ENCODE peak calls at places on chromosomes 2 and 18, in nine cellular contexts. C, D, R, Q, H, E, S, W and Y are unnamed samples.

GRCh38 chr18:66575263-66575662 is 28.6 kb downstream of the CDH19 start:
- DNase-seq in D (no peak), R (no peak), Q (no peak), S (no peak), E (no peak), W (no peak), C (no peak), H (no peak), Y (no peak)

GRCh38 chr18:76958692-76959341 is 136.5 kb downstream of the ZNF236 start:
- DNase-seq in R (no peak), W (no peak), E (no peak), D (no peak), S (no peak), Q (no peak), C (no peak), H (no peak), Y (no peak)

GRCh38 chr18:61400714-61401113 is 67.5 kb downstream of the CDH20 start:
- DNase-seq in R (no peak), S (no peak), H (no peak), Q (no peak), W (no peak), C (no peak), D (no peak), E (no peak), Y (no peak)

GRCh38 chr18:58870130-58870529 is 5.5 kb downstream of the ZNF532 start:
- DNase-seq in E (no peak), H (no peak), C (no peak), W (no peak), Q (no peak), D (no peak), R (peak), S (no peak), Y (no peak)

GRCh38 chr2:111139637-111140317 is 19.1 kb downstream of the BCL2L11 start:
- DNase-seq in C (no peak), Q (no peak), R (no peak), E (no peak), H (no peak), D (no peak), S (no peak), W (peak), Y (no peak)

GRCh38 chr2:233209117-233209977 is 42.1 kb upstream of the ATG16L1 start:
- DNase-seq in R (no peak), H (no peak), W (no peak), E (no peak), Q (peak), C (no peak), D (peak), S (no peak), Y (no peak)

GRCh38 chr2:84458436-84459027 is 548 bp downstream of the SUCLG1 start:
- DNase-seq in W (no peak), C (no peak), Q (no peak), R (peak), E (no peak), D (no peak), S (no peak), H (no peak), Y (peak)

GRCh38 chr2:5740853-5741252 is 48.7 kb downstream of the SOX11 start:
- DNase-seq in D (no peak), H (no peak), W (no peak), S (no peak), Q (no peak), E (no peak), C (no peak), R (no peak), Y (no peak)

GRCh38 chr2:95316466-95317122 is 19.4 kb downstream of the KCNIP3 start:
- DNase-seq in Q (no peak), E (no peak), H (no peak), R (no peak), W (no peak), D (no peak), S (peak), C (no peak), Y (no peak)

GRCh38 chr2:8086342-8086741 is 595.5 kb upstream of the ID2 start:
- DNase-seq in D (no peak), C (no peak), Q (no peak), H (no peak), R (no peak), E (no peak), W (no peak), S (no peak), Y (no peak)

GRCh38 chr2:23904692-23905091 is 22.2 kb downstream of the ATAD2B start:
- DNase-seq in W (no peak), E (no peak), D (no peak), H (no peak), Q (no peak), R (no peak), C (no peak), S (no peak), Y (no peak)

GRCh38 chr2:8608411-8608954 is 73.4 kb upstream of the ID2 start:
- DNase-seq in R (no peak), H (no peak), D (no peak), S (no peak), Q (no peak), C (no peak), E (peak), W (no peak), Y (no peak)

GRCh38 chr2:149104221-149104620 is 65.7 kb downstream of the LYPD6B start:
- DNase-seq in H (no peak), R (no peak), S (no peak), W (no peak), C (no peak), E (no peak), Q (no peak), D (no peak), Y (no peak)

GRCh38 chr18:9973461-9973860 is 59.6 kb downstream of the VAPA start:
- DNase-seq in D (no peak), Q (no peak), S (no peak), C (no peak), H (no peak), R (no peak), W (no peak), E (no peak), Y (no peak)

GRCh38 chr2:33126552-33126951 is 179.8 kb downstream of the LTBP1 start:
- DNase-seq in D (no peak), C (no peak), Q (peak), W (no peak), H (no peak), S (no peak), E (no peak), R (no peak), Y (no peak)

GRCh38 chr18:58785171-58785805 is 79.4 kb upstream of the ZNF532 start:
- DNase-seq in C (no peak), D (no peak), W (peak), S (no peak), H (peak), E (no peak), Q (no peak), R (no peak), Y (no peak)

GRCh38 chr18:79597176-79598045 is 82.2 kb upstream of the CTDP1 start:
- DNase-seq in W (no peak), D (no peak), C (no peak), S (no peak), H (no peak), E (no peak), Q (no peak), R (peak), Y (no peak)

GRCh38 chr2:181471227-181471626 is 14.0 kb downstream of the ITGA4 start:
- DNase-seq in Q (no peak), E (no peak), C (no peak), D (no peak), W (no peak), S (no peak), H (no peak), R (no peak), Y (no peak)

GRCh38 chr2:148974126-148974525 is 64.4 kb upstream of the LYPD6B start:
- DNase-seq in S (no peak), R (no peak), C (no peak), E (no peak), H (no peak), D (no peak), W (no peak), Q (peak), Y (no peak)

GRCh38 chr2:177756346-177756745 is 316.2 kb downstream of the PDE11A start:
- DNase-seq in W (no peak), Q (no peak), D (no peak), S (no peak), E (no peak), H (no peak), C (no peak), R (no peak), Y (no peak)

GRCh38 chr2:16546128-16546754 is 119.4 kb downstream of the CYRIA start:
- DNase-seq in D (peak), W (no peak), E (no peak), Q (peak), H (no peak), R (no peak), C (no peak), S (no peak), Y (no peak)

GRCh38 chr2:199975297-199975895 is 20.0 kb downstream of the MAIP1 start:
- DNase-seq in D (no peak), S (no peak), R (no peak), E (no peak), H (no peak), C (no peak), Q (no peak), W (no peak), Y (no peak)

GRCh38 chr18:35577045-35577848 is 4.3 kb upstream of the GALNT1 start:
- DNase-seq in W (no peak), R (no peak), E (peak), Q (no peak), D (no peak), H (no peak), S (no peak), C (no peak), Y (no peak)

GRCh38 chr18:57353940-57354461 is 1.6 kb downstream of the ST8SIA3 start:
- DNase-seq in D (no peak), E (no peak), W (no peak), Q (peak), H (no peak), C (peak), S (no peak), R (no peak), Y (peak)

GRCh38 chr18:4455113-4455811 is at the start of gene DLGAP1:
- DNase-seq in S (no peak), E (no peak), W (peak), H (no peak), Q (peak), C (no peak), D (no peak), R (peak), Y (no peak)

GRCh38 chr2:211114826-211115450 is 558.5 kb downstream of the CPS1 start:
- DNase-seq in Q (no peak), C (no peak), E (no peak), D (no peak), R (no peak), S (no peak), W (no peak), H (no peak), Y (no peak)

GRCh38 chr2:122643725-122644329 is 888.4 kb downstream of the TSN start:
- DNase-seq in S (peak), D (peak), R (no peak), W (no peak), E (no peak), C (no peak), H (peak), Q (no peak), Y (no peak)

GRCh38 chr2:230090978-230091377 is 22.3 kb upstream of the SLC16A14 start:
- DNase-seq in C (no peak), S (no peak), Q (no peak), E (no peak), H (no peak), D (no peak), W (no peak), R (no peak), Y (no peak)

GRCh38 chr18:55419939-55420664 is 167.9 kb downstream of the TCF4 start:
- DNase-seq in C (no peak), Q (no peak), W (no peak), E (no peak), S (no peak), H (no peak), D (no peak), R (no peak), Y (no peak)

GRCh38 chr2:65022189-65022588 is 33.0 kb downstream of the SLC1A4 start:
- DNase-seq in E (no peak), R (no peak), W (no peak), H (no peak), C (no peak), Q (no peak), S (no peak), D (no peak), Y (no peak)

GRCh38 chr2:155696561-155696960 is 636.0 kb downstream of the NR4A2 start:
- DNase-seq in R (no peak), Q (no peak), E (no peak), H (no peak), W (no peak), C (no peak), D (no peak), S (peak), Y (no peak)

GRCh38 chr2:218822622-218823021 is 9.0 kb downstream of the PRKAG3 start:
- DNase-seq in H (no peak), R (no peak), W (no peak), E (no peak), S (no peak), D (no peak), Q (no peak), C (no peak), Y (no peak)

DNA sequence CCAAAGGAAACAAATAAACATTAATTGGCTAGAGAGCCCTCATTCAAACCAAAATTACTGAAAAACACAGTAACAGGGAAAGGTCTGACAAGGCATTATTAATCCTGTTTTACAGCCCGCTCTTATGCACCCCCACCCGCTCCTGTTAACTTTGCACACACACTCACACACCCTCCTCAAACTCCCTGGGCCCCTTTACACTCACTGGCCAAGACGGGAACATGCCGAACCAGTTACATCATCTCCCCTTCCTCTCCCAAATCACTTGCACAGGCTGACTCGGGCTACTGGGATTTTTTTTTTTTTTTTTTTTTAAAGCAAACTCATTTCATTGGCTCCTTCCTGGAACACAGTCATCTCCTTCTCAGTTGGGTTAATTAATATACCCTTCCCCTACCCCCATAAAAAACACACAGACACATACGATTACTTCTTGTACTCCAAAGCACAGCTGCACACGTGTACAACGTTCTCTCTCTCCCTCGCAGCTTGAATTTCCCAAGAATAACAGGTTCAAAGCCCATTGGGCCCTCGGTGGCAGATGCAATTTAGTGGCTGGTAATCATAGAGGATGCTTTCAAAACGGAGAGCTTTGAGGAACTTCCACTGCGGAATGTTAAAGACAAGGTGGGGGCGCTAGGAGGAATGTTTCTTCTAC is 31.8 kb downstream of the KLF7 start:
- DNase-seq in E (no peak), H (peak), C (no peak), R (peak), W (no peak), S (peak), D (peak), Q (peak), Y (no peak)
- TF ChIP-seq POLR2AphosphoS5 in E (no peak), H (no peak), C (no peak), R (peak), W (peak), S (no peak), D (no peak), Q (no peak), Y (no peak)

DNA sequence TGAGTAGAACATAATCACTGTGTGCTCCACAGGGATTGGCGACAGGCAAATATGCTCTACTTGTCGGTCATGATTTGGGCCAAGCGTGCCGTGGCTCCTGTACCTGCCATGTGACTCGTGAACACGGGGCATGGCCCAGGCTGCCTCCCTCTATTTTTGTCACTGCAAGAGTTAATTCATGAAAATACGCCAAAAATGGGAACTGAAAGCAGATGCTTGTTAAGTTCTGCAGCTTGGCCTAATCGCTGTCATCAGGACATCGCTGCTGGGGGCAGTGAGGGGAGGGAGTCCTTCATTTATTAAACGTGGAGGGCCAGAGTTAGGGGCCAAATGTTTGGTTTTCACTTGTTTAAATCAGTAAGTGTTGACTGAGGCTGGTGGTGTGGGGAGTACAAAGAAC is 177.8 kb downstream of the BCL2 start:
- DNase-seq in D (no peak), S (no peak), H (no peak), R (no peak), E (peak), W (no peak), C (no peak), Q (no peak), Y (no peak)
- TF ChIP-seq POLR2AphosphoS5 in D (no peak), S (no peak), H (no peak), R (no peak), E (no peak), W (no peak), C (no peak), Q (no peak), Y (peak)

GRCh38 chr2:136022747-136023146 is 37.3 kb upstream of the DARS1 start:
- DNase-seq in E (no peak), S (peak), W (no peak), D (no peak), R (no peak), C (no peak), Q (no peak), H (no peak), Y (no peak)

GRCh38 chr2:136020831-136021230 is 35.4 kb upstream of the DARS1 start:
- DNase-seq in H (no peak), E (no peak), S (no peak), C (no peak), W (no peak), Q (no peak), D (no peak), R (no peak), Y (no peak)

GRCh38 chr2:136023416-136023815 is 38.0 kb upstream of the DARS1 start:
- DNase-seq in W (no peak), E (no peak), S (no peak), H (no peak), R (no peak), Q (no peak), D (no peak), C (no peak), Y (no peak)

GRCh38 chr2:136021406-136021805 is 36.0 kb upstream of the DARS1 start:
- DNase-seq in S (no peak), Q (no peak), D (no peak), E (no peak), C (no peak), H (no peak), R (no peak), W (no peak), Y (no peak)

GRCh38 chr2:136021976-136022375 is 36.5 kb upstream of the DARS1 start:
- DNase-seq in C (no peak), D (no peak), Q (no peak), E (no peak), S (no peak), H (no peak), W (no peak), R (no peak), Y (no peak)
- TF ChIP-seq POLR2AphosphoS5 in C (no peak), D (no peak), Q (no peak), E (no peak), S (no peak), H (no peak), W (no peak), R (no peak), Y (no peak)

DNA sequence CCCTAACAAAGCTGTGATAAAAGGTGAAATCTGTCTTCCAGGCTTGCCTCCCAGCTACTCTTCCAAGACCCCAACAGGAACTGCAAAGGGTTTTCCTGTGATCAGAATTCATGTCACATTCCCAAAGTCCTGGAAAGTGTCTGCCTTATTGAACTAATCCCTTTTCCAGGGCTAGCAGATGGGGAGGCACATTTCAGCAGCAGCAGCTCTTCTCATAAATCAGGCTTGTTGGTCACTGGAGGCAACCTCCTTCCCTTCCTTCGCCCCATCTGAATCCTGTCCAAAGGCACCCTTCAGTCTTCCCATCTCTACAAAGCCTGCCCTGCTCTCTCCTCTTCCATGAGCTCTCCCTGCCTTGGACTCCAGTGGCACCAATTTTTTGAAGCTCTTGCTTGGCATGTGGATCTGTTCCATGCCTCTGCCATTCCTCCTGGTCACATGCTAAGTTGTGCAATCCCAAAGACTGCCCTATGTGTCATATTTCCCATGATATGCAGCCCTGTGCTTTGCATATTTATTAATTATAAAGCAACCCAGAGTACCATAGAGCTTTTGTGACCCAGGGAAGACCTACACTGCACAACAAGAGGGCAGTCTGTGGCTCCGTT is 70.3 kb downstream of the ANTXR1 start:
- DNase-seq in R (no peak), W (no peak), D (no peak), H (peak), S (peak), Q (no peak), C (no peak), E (no peak), Y (no peak)
- TF ChIP-seq POLR2AphosphoS5 in R (peak), W (peak), D (no peak), H (no peak), S (no peak), Q (no peak), C (no peak), E (no peak), Y (no peak)

DNA sequence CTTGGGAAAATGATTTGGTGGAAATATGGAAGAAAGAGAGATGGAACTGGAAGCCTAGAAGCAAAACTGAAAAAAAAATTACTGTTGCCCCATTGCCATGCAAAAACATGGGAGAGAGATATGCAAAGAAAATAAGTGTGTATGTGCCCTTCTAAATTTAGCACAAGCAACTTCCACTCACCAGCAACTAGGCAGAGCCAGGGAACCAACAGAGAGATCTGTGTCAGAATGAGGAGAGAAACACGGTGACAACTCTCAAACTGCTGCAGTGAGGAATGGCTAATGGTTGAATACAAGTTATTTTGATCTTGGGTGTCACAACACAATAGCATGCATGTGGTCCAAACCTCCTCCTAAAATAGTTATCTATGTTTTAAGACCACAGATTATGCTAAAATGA is 10.9 kb downstream of the DSC2 start:
- DNase-seq in H (no peak), W (no peak), S (no peak), Q (no peak), R (no peak), C (no peak), D (no peak), E (no peak), Y (no peak)
- TF ChIP-seq POLR2AphosphoS5 in H (no peak), W (no peak), S (no peak), Q (no peak), R (no peak), C (no peak), D (no peak), E (no peak), Y (no peak)

GRCh38 chr2:238900511-238900910 is 52.6 kb downstream of the TWIST2 start:
- DNase-seq in S (no peak), H (no peak), Q (no peak), R (no peak), D (no peak), C (no peak), E (no peak), W (no peak), Y (no peak)
- TF ChIP-seq POLR2AphosphoS5 in S (no peak), H (no peak), Q (no peak), R (no peak), D (no peak), C (no peak), E (no peak), W (no peak), Y (no peak)

GRCh38 chr2:61179701-61180639 is 18.0 kb downstream of the C2orf74 start:
- DNase-seq in S (no peak), H (no peak), W (no peak), C (no peak), Q (peak), E (no peak), R (peak), D (no peak), Y (no peak)
- TF ChIP-seq POLR2AphosphoS5 in S (no peak), H (no peak), W (no peak), C (no peak), Q (no peak), E (no peak), R (peak), D (no peak), Y (peak)